ENCODE peak calls at places on chromosome 6, in ten cellular contexts. S, F, M, P, C, X, I, L, G and Z are unnamed samples.

GRCh38 chr6:142013286-142013685 is 119.4 kb upstream of the GJE1 start:
- DNase-seq in C (peak; percentile 62), L (no peak), G (no peak), M (no peak), P (peak; percentile 78), S (no peak), I (no peak), F (peak; percentile 90), X (no peak), Z (no peak)

GRCh38 chr6:122042851-122043250 is 356.6 kb upstream of the HSF2 start:
- DNase-seq in C (no peak), F (peak; percentile 51), X (no peak), L (no peak), G (no peak), P (no peak), S (no peak), I (no peak), M (no peak), Z (no peak)

GRCh38 chr6:89087881-89088280 is 7.3 kb downstream of the PNRC1 start:
- DNase-seq in C (no peak), F (no peak), L (no peak), S (no peak), X (no peak), G (no peak), I (no peak), P (no peak), M (no peak), Z (no peak)

GRCh38 chr6:41191569-41191968 is 9.4 kb downstream of the TREML2 start:
- DNase-seq in X (no peak), S (peak; percentile 53), M (peak; percentile 68), C (peak; percentile 36), P (no peak), F (no peak), L (peak; percentile 14), G (no peak), I (no peak), Z (peak; percentile 58)

GRCh38 chr6:107877968-107878367 is 53.9 kb upstream of the SCML4 start:
- DNase-seq in C (no peak), S (no peak), L (no peak), F (no peak), G (no peak), X (no peak), P (no peak), I (no peak), M (peak; percentile 37), Z (no peak)

GRCh38 chr6:137869781-137870180 is 2.7 kb downstream of the TNFAIP3 start:
- DNase-seq in P (no peak), M (no peak), C (no peak), L (no peak), X (no peak), F (no peak), S (no peak), I (no peak), G (no peak), Z (no peak)

GRCh38 chr6:2760882-2761842 is 4.0 kb upstream of the WRNIP1 start:
- DNase-seq in F (no peak), S (no peak), C (no peak), M (peak; percentile 43), G (no peak), L (no peak), P (peak; percentile 55), X (no peak), I (no peak), Z (no peak)

GRCh38 chr6:135170849-135171248 is 10.3 kb upstream of the MYB start:
- DNase-seq in G (no peak), X (no peak), F (no peak), M (no peak), S (no peak), I (no peak), P (no peak), C (no peak), L (no peak), Z (no peak)

GRCh38 chr6:116266803-116267202 is 12.9 kb downstream of the TSPYL1 start:
- DNase-seq in G (no peak), F (no peak), M (no peak), P (no peak), C (no peak), X (no peak), L (no peak), I (no peak), S (no peak), Z (no peak)

GRCh38 chr6:144845181-144845580 is 560.0 kb downstream of the UTRN start:
- DNase-seq in I (no peak), F (peak; percentile 63), C (no peak), L (no peak), S (no peak), M (no peak), X (no peak), P (no peak), G (no peak), Z (no peak)

GRCh38 chr6:106431972-106432371 is 71.5 kb downstream of the CRYBG1 start:
- DNase-seq in G (no peak), C (no peak), S (no peak), M (no peak), L (no peak), X (no peak), I (no peak), P (no peak), F (no peak), Z (no peak)

GRCh38 chr6:137881522-137881886 is 14.4 kb downstream of the TNFAIP3 start:
- DNase-seq in P (no peak), S (no peak), X (no peak), L (no peak), G (no peak), I (no peak), M (no peak), F (no peak), C (no peak), Z (no peak)

GRCh38 chr6:96478695-96479094 is 42.9 kb upstream of the UFL1 start:
- DNase-seq in P (no peak), I (no peak), C (no peak), F (no peak), M (no peak), S (no peak), L (no peak), X (no peak), G (no peak), Z (no peak)

GRCh38 chr6:108630050-108630714 is 69.5 kb downstream of the FOXO3 start:
- DNase-seq in P (no peak), M (peak; percentile 36), G (no peak), F (no peak), I (no peak), S (no peak), X (no peak), L (no peak), C (no peak), Z (no peak)

GRCh38 chr6:34981951-34982350 is 92.9 kb downstream of the ANKS1A start:
- DNase-seq in M (no peak), C (peak; percentile 5), L (no peak), P (no peak), I (no peak), G (no peak), X (no peak), F (peak; percentile 55), S (no peak), Z (no peak)

GRCh38 chr6:84422380-84422968 is 195.0 kb upstream of the CEP162 start:
- DNase-seq in C (peak; percentile 64), P (peak; percentile 31), L (no peak), X (no peak), M (peak; percentile 59), G (peak; percentile 17), S (peak; percentile 82), I (no peak), F (no peak), Z (peak; percentile 91)

GRCh38 chr6:128516514-128516898 is 3.9 kb downstream of the PTPRK start:
- DNase-seq in F (peak; percentile 36), P (no peak), G (no peak), C (peak; percentile 52), M (no peak), X (no peak), S (no peak), L (no peak), I (no peak), Z (no peak)
- TF ChIP-seq CTCF in F (peak; percentile 56), P (peak; percentile 50), G (peak; percentile 51), C (no peak), M (no peak), X (no peak), S (peak; percentile 12), L (no peak), I (no peak), Z (peak; percentile 31)

GRCh38 chr6:23081701-23082100 is 512.3 kb downstream of the HDGFL1 start:
- DNase-seq in C (peak; percentile 0), X (no peak), G (no peak), M (peak; percentile 4), I (no peak), L (no peak), S (no peak), P (no peak), F (no peak), Z (no peak)
- TF ChIP-seq CTCF in C (no peak), X (no peak), G (no peak), M (no peak), I (no peak), L (no peak), S (no peak), P (no peak), F (peak; percentile 30), Z (no peak)

DNA sequence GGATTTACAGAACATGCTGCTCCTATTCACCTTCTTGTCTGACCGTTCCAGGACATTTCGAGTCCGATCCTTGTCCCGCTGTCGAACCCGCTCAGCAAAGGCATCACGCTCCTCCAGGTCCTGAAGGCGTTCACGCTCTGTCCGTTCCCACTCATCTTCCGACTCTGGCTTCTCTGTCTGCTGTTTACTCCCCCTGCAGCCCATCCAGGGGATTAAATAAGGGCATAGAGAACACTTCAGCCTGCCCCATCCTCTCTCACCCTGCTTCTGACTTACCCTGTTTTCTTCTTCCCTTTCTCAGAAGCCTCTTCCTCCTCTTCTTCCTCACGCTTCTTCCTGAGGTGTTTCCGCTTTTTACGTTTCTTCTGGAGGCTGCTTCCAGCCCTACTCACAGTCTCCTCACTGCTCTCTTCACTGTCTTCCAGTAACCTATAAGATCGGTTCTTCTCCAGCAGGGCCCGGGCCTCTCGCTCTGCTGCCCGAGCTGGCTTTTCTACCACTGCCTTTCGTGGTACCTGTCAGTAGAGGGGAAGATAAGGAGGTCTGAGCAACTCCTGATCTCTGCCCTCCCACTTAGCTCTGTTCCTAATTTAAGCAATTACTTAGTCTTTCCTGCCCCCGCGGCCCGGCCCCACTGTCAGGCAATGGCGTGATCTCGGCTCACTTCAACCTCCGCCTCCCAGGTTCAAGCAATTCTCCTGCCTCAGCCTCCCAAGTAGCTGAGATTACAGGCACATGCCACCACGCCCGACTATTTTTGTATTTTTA is 1.9 kb downstream of the DHX16 start:
- DNase-seq in L (no peak), I (no peak), P (no peak), C (no peak), S (no peak), M (peak; percentile 31), X (no peak), F (no peak), G (no peak), Z (peak; percentile 44)
- TF ChIP-seq CTCF in L (no peak), I (no peak), P (no peak), C (no peak), S (peak; percentile 15), M (peak; percentile 16), X (no peak), F (peak; percentile 31), G (no peak), Z (peak; percentile 20)

DNA sequence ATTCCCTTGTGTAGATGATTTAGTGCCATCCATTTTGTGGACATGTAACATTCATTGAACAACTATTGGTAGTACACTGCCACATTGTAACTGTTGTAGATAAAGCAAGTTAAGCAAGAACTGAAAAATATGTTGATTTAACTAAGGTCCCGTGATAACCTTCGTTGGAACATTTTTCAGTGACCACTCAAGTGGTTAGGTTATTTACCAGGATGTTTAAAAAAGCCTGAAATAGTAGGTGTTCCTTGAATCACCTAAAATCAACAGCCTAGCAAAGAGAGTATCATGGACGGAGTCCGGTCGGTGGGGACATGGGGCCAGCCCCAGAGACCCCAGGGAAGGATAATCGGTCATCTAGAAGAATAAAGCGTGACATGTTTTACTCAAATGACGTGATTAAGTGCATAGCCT is 2.6 kb downstream of the AMD1 start:
- DNase-seq in S (no peak), I (no peak), P (no peak), G (no peak), X (no peak), L (no peak), C (no peak), M (no peak), F (no peak), Z (no peak)
- TF ChIP-seq CTCF in S (no peak), I (no peak), P (no peak), G (no peak), X (no peak), L (no peak), C (no peak), M (no peak), F (no peak), Z (no peak)